ENCODE peak calls at places on chromosomes 16 and 17, in nine cellular contexts. Z, C, F, I, W, H, S, T and E are unnamed samples.

GRCh38 chr16:22933173-22933572 is 119.2 kb downstream of the HS3ST2 start:
- DNase-seq in Z (no peak), C (no peak), F (no peak), I (no peak), W (no peak), H (no peak), S (no peak), T (peak), E (no peak)

GRCh38 chr17:40060887-40061480 is 1.8 kb upstream of the THRA start:
- DNase-seq in Z (no peak), C (no peak), F (no peak), I (no peak), W (no peak), H (no peak), S (no peak), T (no peak), E (no peak)

GRCh38 chr16:66585477-66586239 is 6.4 kb downstream of the CMTM2 start:
- DNase-seq in Z (no peak), C (no peak), F (no peak), I (no peak), W (no peak), H (no peak), S (no peak), T (peak), E (no peak)

GRCh38 chr17:10610821-10611323 is 46.2 kb downstream of the MYH3 start:
- DNase-seq in Z (no peak), C (no peak), F (no peak), I (no peak), W (no peak), H (no peak), S (no peak), T (no peak), E (no peak)

GRCh38 chr17:51152766-51153209 is 571 bp upstream of the NME1 start:
- DNase-seq in Z (no peak), C (no peak), F (no peak), I (peak), W (no peak), H (no peak), S (no peak), T (no peak), E (peak)

GRCh38 chr17:16491703-16492612 is at the start of gene LRRC75A:
- DNase-seq in Z (peak), C (no peak), F (no peak), I (no peak), W (no peak), H (no peak), S (peak), T (peak), E (no peak)

GRCh38 chr16:28910046-28911031 is 14.7 kb downstream of the RABEP2 start:
- DNase-seq in Z (peak), C (no peak), F (no peak), I (peak), W (no peak), H (no peak), S (no peak), T (no peak), E (no peak)

GRCh38 chr16:79882292-79882995 is 281.9 kb upstream of the MAF start:
- DNase-seq in Z (no peak), C (no peak), F (no peak), I (no peak), W (no peak), H (no peak), S (no peak), T (no peak), E (no peak)

GRCh38 chr17:27888072-27888471 is 5.1 kb downstream of the LYRM9 start:
- DNase-seq in Z (no peak), C (no peak), F (no peak), I (no peak), W (no peak), H (no peak), S (no peak), T (no peak), E (no peak)

GRCh38 chr17:77380411-77381184 is 239.8 kb downstream of the SEC14L1 start:
- DNase-seq in Z (no peak), C (no peak), F (no peak), I (no peak), W (no peak), H (no peak), S (no peak), T (no peak), E (no peak)

GRCh38 chr17:60139438-60140285 is 10.1 kb upstream of the CA4 start:
- DNase-seq in Z (peak), C (no peak), F (peak), I (peak), W (peak), H (no peak), S (peak), T (peak), E (peak)

GRCh38 chr16:106623-107324 is 28.7 kb downstream of the MPG start:
- DNase-seq in Z (peak), C (peak), F (no peak), I (peak), W (peak), H (no peak), S (peak), T (peak), E (peak)

GRCh38 chr16:57801098-57801855 is 1.0 kb downstream of the KIFC3 start:
- DNase-seq in Z (no peak), C (no peak), F (no peak), I (peak), W (peak), H (no peak), S (no peak), T (no peak), E (peak)

GRCh38 chr17:30336369-30337171 is 2.7 kb upstream of the TMIGD1 start:
- DNase-seq in Z (peak), C (no peak), F (no peak), I (peak), W (peak), H (no peak), S (no peak), T (peak), E (peak)

GRCh38 chr16:74485916-74486315 is 64.6 kb upstream of the CLEC18B start:
- DNase-seq in Z (no peak), C (no peak), F (no peak), I (no peak), W (no peak), H (no peak), S (peak), T (no peak), E (no peak)

GRCh38 chr17:74332017-74332650 is 6.1 kb downstream of the KIF19 start:
- DNase-seq in Z (no peak), C (no peak), F (no peak), I (no peak), W (no peak), H (no peak), S (no peak), T (no peak), E (no peak)

GRCh38 chr17:58302171-58302918 is 21.6 kb upstream of the MPO start:
- DNase-seq in Z (no peak), C (no peak), F (no peak), I (no peak), W (no peak), H (no peak), S (no peak), T (no peak), E (no peak)

GRCh38 chr16:57801856-57802634 is at the start of gene KIFC3:
- DNase-seq in Z (peak), C (no peak), F (peak), I (peak), W (peak), H (no peak), S (peak), T (peak), E (peak)

GRCh38 chr16:22012241-22012640 is 4.3 kb downstream of the MOSMO start:
- DNase-seq in Z (no peak), C (no peak), F (no peak), I (no peak), W (no peak), H (no peak), S (no peak), T (no peak), E (no peak)

GRCh38 chr16:89004209-89004831 is 27.3 kb upstream of the CBFA2T3 start:
- DNase-seq in Z (no peak), C (no peak), F (no peak), I (no peak), W (no peak), H (no peak), S (no peak), T (peak), E (no peak)

GRCh38 chr16:54443352-54443751 is 156.8 kb upstream of the IRX3 start:
- DNase-seq in Z (no peak), C (no peak), F (no peak), I (peak), W (no peak), H (no peak), S (no peak), T (no peak), E (no peak)

GRCh38 chr17:19278729-19279128 is 41.6 kb downstream of the EPN2 start:
- DNase-seq in Z (no peak), C (no peak), F (no peak), I (no peak), W (no peak), H (no peak), S (no peak), T (no peak), E (no peak)

GRCh38 chr17:32240745-32241144 is 24.9 kb upstream of the RHBDL3 start:
- DNase-seq in Z (no peak), C (no peak), F (no peak), I (peak), W (peak), H (no peak), S (no peak), T (no peak), E (peak)

GRCh38 chr17:66691644-66692500 is 143.0 kb upstream of the CACNG5 start:
- DNase-seq in Z (peak), C (no peak), F (no peak), I (peak), W (peak), H (no peak), S (no peak), T (no peak), E (no peak)

GRCh38 chr16:66335704-66336329 is 30.7 kb upstream of the CDH5 start:
- DNase-seq in Z (peak), C (no peak), F (no peak), I (peak), W (peak), H (no peak), S (no peak), T (no peak), E (peak)

GRCh38 chr16:74372369-74372768 is 3.7 kb upstream of the NPIPB15 start:
- DNase-seq in Z (no peak), C (no peak), F (no peak), I (no peak), W (no peak), H (no peak), S (no peak), T (no peak), E (no peak)

GRCh38 chr16:31568577-31569359 is 41.1 kb downstream of the AHSP start:
- DNase-seq in Z (peak), C (no peak), F (no peak), I (peak), W (no peak), H (no peak), S (peak), T (peak), E (no peak)

GRCh38 chr16:70790815-70791214 is 10.1 kb downstream of the VAC14 start:
- DNase-seq in Z (no peak), C (no peak), F (no peak), I (no peak), W (no peak), H (no peak), S (no peak), T (no peak), E (no peak)

GRCh38 chr16:89658221-89658879 is 714 bp downstream of the SPATA33 start:
- DNase-seq in Z (no peak), C (no peak), F (no peak), I (no peak), W (no peak), H (no peak), S (no peak), T (no peak), E (no peak)

GRCh38 chr17:41864498-41864836 is 756 bp downstream of the KLHL11 start:
- DNase-seq in Z (no peak), C (no peak), F (no peak), I (no peak), W (peak), H (no peak), S (no peak), T (no peak), E (no peak)

GRCh38 chr16:81442220-81442908 is 2.2 kb upstream of the CMIP start:
- DNase-seq in Z (no peak), C (no peak), F (no peak), I (no peak), W (no peak), H (no peak), S (no peak), T (no peak), E (no peak)

GRCh38 chr16:85844786-85845185 is 45.3 kb downstream of the COX4I1 start:
- DNase-seq in Z (peak), C (no peak), F (no peak), I (no peak), W (no peak), H (no peak), S (no peak), T (no peak), E (no peak)

GRCh38 chr17:78263736-78264340 is 32.4 kb downstream of the TMEM235 start:
- DNase-seq in Z (no peak), C (no peak), F (no peak), I (no peak), W (no peak), H (no peak), S (no peak), T (no peak), E (no peak)

GRCh38 chr17:46976626-46977270 is 2.3 kb downstream of the RPRML start:
- DNase-seq in Z (no peak), C (no peak), F (no peak), I (no peak), W (no peak), H (no peak), S (no peak), T (no peak), E (no peak)
- TF ChIP-seq CTCF in Z (no peak), C (no peak), F (no peak), I (no peak), W (no peak), H (no peak), S (no peak), T (no peak), E (no peak)

DNA sequence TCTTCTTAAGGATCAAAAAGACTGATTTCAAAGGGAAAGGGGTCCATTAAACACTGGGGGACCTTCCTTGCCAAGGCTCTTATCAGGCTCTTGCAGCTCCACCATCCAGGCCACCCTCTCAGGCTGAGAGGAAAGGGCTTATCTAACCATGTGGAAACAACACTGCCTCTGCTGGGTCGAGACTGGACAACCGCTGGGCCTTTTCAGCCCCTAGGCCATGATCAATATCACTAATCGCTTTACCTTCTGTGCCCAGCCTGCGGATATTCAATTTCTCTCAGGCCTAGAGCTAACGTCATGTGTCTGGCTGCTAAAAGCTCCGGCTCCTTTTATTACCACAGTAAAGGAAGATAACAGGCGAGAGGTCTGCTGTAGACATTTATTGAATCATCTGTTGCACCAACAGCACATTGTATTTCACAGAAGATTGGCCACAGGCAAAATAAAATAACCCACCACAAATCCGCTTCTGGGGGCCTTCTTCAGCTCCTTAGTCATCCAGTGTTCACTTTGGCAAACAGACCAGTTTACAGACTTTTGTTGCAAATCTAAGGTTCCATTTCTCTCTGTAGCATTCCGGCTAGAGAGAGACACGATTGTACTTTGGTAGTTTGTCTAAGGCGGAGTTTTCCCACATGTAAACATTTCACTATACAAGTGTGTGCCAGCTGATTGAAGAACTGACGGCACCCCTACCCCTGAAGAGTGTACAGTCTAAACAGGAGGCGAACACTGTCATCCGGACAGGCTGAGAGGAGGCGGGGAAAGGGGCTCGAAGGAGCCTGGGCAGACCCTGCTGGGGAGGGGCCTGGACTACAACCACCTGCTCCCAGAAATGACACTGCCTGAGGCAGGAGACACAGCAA is 13.9 kb downstream of the CYB561 start:
- DNase-seq in Z (peak), C (no peak), F (no peak), I (peak), W (no peak), H (no peak), S (peak), T (no peak), E (peak)
- TF ChIP-seq CTCF in Z (no peak), C (no peak), F (no peak), I (no peak), W (peak), H (no peak), S (no peak), T (no peak), E (no peak)

GRCh38 chr17:4250887-4251286 is 12.9 kb downstream of the ANKFY1 start:
- DNase-seq in Z (no peak), C (no peak), F (no peak), I (no peak), W (no peak), H (no peak), S (no peak), T (no peak), E (no peak)

GRCh38 chr17:4248504-4249277 is 15.1 kb downstream of the ANKFY1 start:
- DNase-seq in Z (no peak), C (no peak), F (no peak), I (no peak), W (no peak), H (no peak), S (peak), T (no peak), E (no peak)

GRCh38 chr17:4247361-4247980 is 16.3 kb downstream of the ANKFY1 start:
- DNase-seq in Z (peak), C (no peak), F (no peak), I (no peak), W (no peak), H (no peak), S (no peak), T (no peak), E (no peak)

GRCh38 chr17:4247981-4248388 is 15.8 kb downstream of the ANKFY1 start:
- DNase-seq in Z (peak), C (no peak), F (no peak), I (no peak), W (no peak), H (no peak), S (peak), T (no peak), E (no peak)

DNA sequence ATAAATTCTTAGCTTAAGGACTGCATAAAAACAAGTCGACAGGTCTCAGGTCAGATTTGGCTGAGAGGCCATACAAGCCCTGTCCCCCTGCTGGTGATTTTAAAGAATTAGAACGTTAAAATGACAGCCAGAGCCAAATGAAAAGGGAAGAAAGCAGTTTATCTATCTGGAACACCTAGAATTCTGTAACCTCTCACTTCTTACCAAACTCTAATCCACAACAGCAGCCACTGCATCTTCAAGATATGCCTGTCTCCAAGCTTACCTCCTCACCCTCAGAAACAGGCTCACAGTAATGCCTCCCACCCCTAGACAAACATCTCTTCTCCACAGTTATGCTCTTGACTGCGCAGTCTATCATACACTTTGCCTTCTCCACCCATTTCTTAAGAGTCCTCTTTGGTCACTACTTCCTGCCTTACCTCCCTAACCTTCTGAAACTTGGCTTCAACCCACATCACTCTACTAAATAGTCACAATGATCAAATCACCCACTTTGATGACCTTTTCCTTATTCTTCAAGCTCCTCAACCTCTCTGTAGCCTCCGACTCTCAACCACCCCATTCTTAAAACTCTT is 14.2 kb downstream of the ANKFY1 start:
- DNase-seq in Z (no peak), C (no peak), F (no peak), I (peak), W (peak), H (no peak), S (no peak), T (no peak), E (peak)
- TF ChIP-seq CTCF in Z (no peak), C (peak), F (peak), I (peak), W (peak), H (no peak), S (peak), T (peak), E (peak)

DNA sequence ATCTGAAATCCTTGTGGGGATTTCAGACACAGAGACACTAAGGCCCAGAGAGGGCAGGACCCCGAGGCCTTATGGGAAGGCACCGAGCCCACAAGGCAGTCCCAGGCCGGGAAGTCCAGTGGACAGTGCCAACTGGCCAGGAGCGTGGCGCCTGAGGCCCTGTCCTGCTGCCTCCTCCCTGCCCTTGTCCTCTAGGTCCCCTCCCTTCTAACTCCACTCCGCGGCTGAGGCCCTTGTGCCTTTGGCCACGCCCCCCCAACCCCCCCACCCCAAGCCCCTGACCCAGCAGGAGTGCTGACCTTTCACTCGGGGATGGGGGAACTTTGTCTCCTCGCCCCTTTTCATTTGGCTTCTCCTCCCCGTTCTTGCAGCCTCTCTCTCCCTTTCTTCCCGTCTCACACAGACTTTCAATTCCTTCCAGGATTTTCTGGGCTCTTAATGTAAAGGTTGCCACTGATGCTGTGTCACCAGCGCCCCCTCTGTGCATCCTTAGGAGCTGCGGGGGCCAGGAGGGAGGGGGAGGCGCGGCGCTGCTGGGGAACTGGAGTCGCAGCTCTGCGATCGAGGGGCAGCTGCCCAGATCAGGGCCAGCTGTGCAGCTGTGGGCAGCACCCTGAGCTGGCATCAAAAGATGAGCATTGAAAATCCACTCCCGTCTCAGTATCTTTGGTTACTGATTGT is 29.1 kb downstream of the CRHR1 start:
- DNase-seq in Z (no peak), C (no peak), F (no peak), I (no peak), W (no peak), H (no peak), S (no peak), T (peak), E (no peak)
- TF ChIP-seq CTCF in Z (no peak), C (no peak), F (no peak), I (no peak), W (peak), H (no peak), S (no peak), T (peak), E (no peak)

GRCh38 chr17:6473128-6473767 is 29.0 kb downstream of the PIMREG start:
- DNase-seq in Z (peak), C (peak), F (peak), I (peak), W (peak), H (no peak), S (peak), T (peak), E (peak)
- TF ChIP-seq CTCF in Z (peak), C (peak), F (peak), I (peak), W (peak), H (peak), S (peak), T (peak), E (peak)

GRCh38 chr17:81884968-81885367 is 6.4 kb downstream of the ALYREF start:
- DNase-seq in Z (no peak), C (no peak), F (peak), I (no peak), W (no peak), H (no peak), S (no peak), T (no peak), E (no peak)
- TF ChIP-seq CTCF in Z (no peak), C (no peak), F (no peak), I (no peak), W (no peak), H (no peak), S (no peak), T (no peak), E (no peak)

GRCh38 chr16:8862309-8863130 is 6.3 kb downstream of the CARHSP1 start:
- DNase-seq in Z (no peak), C (no peak), F (no peak), I (no peak), W (no peak), H (no peak), S (no peak), T (no peak), E (no peak)

GRCh38 chr16:8864480-8864879 is 4.3 kb downstream of the CARHSP1 start:
- DNase-seq in Z (no peak), C (no peak), F (no peak), I (no peak), W (no peak), H (no peak), S (no peak), T (no peak), E (no peak)

GRCh38 chr16:8865145-8865882 is 3.5 kb downstream of the CARHSP1 start:
- DNase-seq in Z (no peak), C (no peak), F (no peak), I (no peak), W (no peak), H (no peak), S (no peak), T (no peak), E (no peak)

GRCh38 chr16:8861563-8862308 is 7.1 kb downstream of the CARHSP1 start:
- DNase-seq in Z (no peak), C (no peak), F (no peak), I (no peak), W (no peak), H (no peak), S (no peak), T (no peak), E (no peak)

GRCh38 chr16:8863594-8864424 is 5.0 kb downstream of the CARHSP1 start:
- DNase-seq in Z (peak), C (no peak), F (no peak), I (peak), W (no peak), H (no peak), S (no peak), T (no peak), E (no peak)
- TF ChIP-seq CTCF in Z (no peak), C (no peak), F (no peak), I (no peak), W (no peak), H (no peak), S (no peak), T (no peak), E (no peak)